ENCODE peak calls at places on chromosomes 1 and 21, in six cellular contexts. J, C, H, N, X and G are unnamed samples.
A peak's percentile ranks its signal among the peaks of the same experiment; 100 is the strongest.

GRCh38 chr21:37550618-37551405 is 184.2 kb downstream of the DYRK1A start:
- DNase-seq in C (peak; percentile 61), H (no peak), N (no peak), J (no peak), X (no peak), G (no peak)

GRCh38 chr1:23793018-23793781 is 2.3 kb downstream of the LYPLA2 start:
- DNase-seq in X (no peak), H (no peak), C (peak; percentile 78), N (peak; percentile 35), J (no peak), G (no peak)

GRCh38 chr1:98555814-98556213 is 105.7 kb upstream of the SNX7 start:
- DNase-seq in H (no peak), J (no peak), X (no peak), N (no peak), C (no peak), G (no peak)

GRCh38 chr1:199272690-199273089 is 633.9 kb downstream of the PTPRC start:
- DNase-seq in H (no peak), C (no peak), N (peak; percentile 22), J (peak; percentile 97), X (peak; percentile 54), G (no peak)

GRCh38 chr1:201737350-201738060 is 91.5 kb upstream of the IPO9 start:
- DNase-seq in X (no peak), C (no peak), N (no peak), H (no peak), J (no peak), G (no peak)

GRCh38 chr1:11594222-11594621 is 60.0 kb downstream of the FBXO2 start:
- DNase-seq in C (no peak), H (peak; percentile 22), J (no peak), N (peak; percentile 7), X (no peak), G (no peak)

GRCh38 chr1:59917785-59918180 is 8.8 kb downstream of the CYP2J2 start:
- DNase-seq in J (no peak), N (no peak), C (no peak), X (no peak), H (no peak), G (no peak)

GRCh38 chr1:162537216-162537615 is 24.3 kb upstream of the UAP1 start:
- DNase-seq in J (no peak), X (no peak), C (no peak), N (no peak), H (no peak), G (no peak)

GRCh38 chr1:31788825-31789256 is 24.7 kb upstream of the ADGRB2 start:
- DNase-seq in J (no peak), H (peak; percentile 28), C (no peak), N (peak; percentile 68), X (peak; percentile 19), G (no peak)

GRCh38 chr1:154186177-154186576 is 5.7 kb downstream of the TPM3 start:
- DNase-seq in N (peak; percentile 68), C (peak; percentile 61), X (no peak), J (peak; percentile 85), H (peak; percentile 43), G (peak; percentile 84)

GRCh38 chr1:200738733-200739498 is at the start of gene CAMSAP2:
- DNase-seq in N (peak; percentile 84), J (peak; percentile 90), C (peak; percentile 97), H (peak; percentile 68), X (no peak), G (peak; percentile 74)

GRCh38 chr1:205258313-205259176 is 30.8 kb downstream of the TMCC2 start:
- DNase-seq in X (no peak), H (no peak), C (peak; percentile 39), N (no peak), J (no peak), G (no peak)

GRCh38 chr1:185789846-185790735 is 55.9 kb downstream of the HMCN1 start:
- DNase-seq in C (no peak), N (no peak), H (no peak), X (no peak), J (peak; percentile 83), G (no peak)

GRCh38 chr1:18738617-18739016 is 108.0 kb downstream of the PAX7 start:
- DNase-seq in N (no peak), C (no peak), J (no peak), X (no peak), H (no peak), G (no peak)

GRCh38 chr1:16145030-16145987 is 10.6 kb downstream of the EPHA2 start:
- DNase-seq in X (no peak), J (peak; percentile 95), H (peak; percentile 68), C (no peak), N (peak; percentile 85), G (no peak)

GRCh38 chr1:8987881-8988617 is 38.2 kb downstream of the SLC2A7 start:
- DNase-seq in X (no peak), H (no peak), C (peak; percentile 86), J (peak; percentile 64), N (peak; percentile 44), G (peak; percentile 45)

GRCh38 chr1:27598902-27599528 is 4.9 kb downstream of the AHDC1 start:
- DNase-seq in C (peak; percentile 78), J (peak; percentile 85), N (no peak), H (no peak), X (no peak), G (peak; percentile 95)

GRCh38 chr1:58440696-58441095 is 105.8 kb downstream of the OMA1 start:
- DNase-seq in C (no peak), H (no peak), J (no peak), N (no peak), X (no peak), G (no peak)

GRCh38 chr1:59892836-59893811 is 33.4 kb downstream of the CYP2J2 start:
- DNase-seq in J (no peak), H (no peak), X (no peak), C (no peak), N (no peak), G (no peak)

GRCh38 chr1:13830170-13830569 is 130.2 kb downstream of the PRDM2 start:
- DNase-seq in N (no peak), X (no peak), C (no peak), J (no peak), H (no peak), G (no peak)

GRCh38 chr1:113930499-113931161 is 1.5 kb downstream of the HIPK1 start:
- DNase-seq in C (peak; percentile 25), X (no peak), J (peak; percentile 84), H (peak; percentile 20), N (peak; percentile 27), G (peak; percentile 82)

GRCh38 chr1:177368255-177368654 is 197.5 kb downstream of the BRINP2 start:
- DNase-seq in J (no peak), C (no peak), X (no peak), H (no peak), N (no peak), G (no peak)

GRCh38 chr1:93734999-93735398 is 53.4 kb upstream of the BCAR3 start:
- DNase-seq in C (peak; percentile 25), N (peak; percentile 19), J (no peak), X (no peak), H (peak; percentile 41), G (no peak)

GRCh38 chr1:93733340-93733739 is 51.7 kb upstream of the BCAR3 start:
- DNase-seq in C (no peak), N (no peak), J (no peak), X (no peak), H (no peak), G (no peak)

GRCh38 chr1:93738926-93739325 is 57.3 kb upstream of the BCAR3 start:
- DNase-seq in H (no peak), X (no peak), N (no peak), J (no peak), C (no peak), G (no peak)

GRCh38 chr1:93738075-93738622 is 56.5 kb upstream of the BCAR3 start:
- DNase-seq in C (no peak), H (no peak), N (peak; percentile 63), J (no peak), X (no peak), G (no peak)

GRCh38 chr1:93735722-93736121 is 54.1 kb upstream of the BCAR3 start:
- DNase-seq in X (no peak), C (no peak), J (no peak), N (no peak), H (no peak), G (no peak)
- TF ChIP-seq CTCF in X (no peak), C (no peak), J (no peak), N (no peak), H (peak; percentile 3), G (no peak)

DNA sequence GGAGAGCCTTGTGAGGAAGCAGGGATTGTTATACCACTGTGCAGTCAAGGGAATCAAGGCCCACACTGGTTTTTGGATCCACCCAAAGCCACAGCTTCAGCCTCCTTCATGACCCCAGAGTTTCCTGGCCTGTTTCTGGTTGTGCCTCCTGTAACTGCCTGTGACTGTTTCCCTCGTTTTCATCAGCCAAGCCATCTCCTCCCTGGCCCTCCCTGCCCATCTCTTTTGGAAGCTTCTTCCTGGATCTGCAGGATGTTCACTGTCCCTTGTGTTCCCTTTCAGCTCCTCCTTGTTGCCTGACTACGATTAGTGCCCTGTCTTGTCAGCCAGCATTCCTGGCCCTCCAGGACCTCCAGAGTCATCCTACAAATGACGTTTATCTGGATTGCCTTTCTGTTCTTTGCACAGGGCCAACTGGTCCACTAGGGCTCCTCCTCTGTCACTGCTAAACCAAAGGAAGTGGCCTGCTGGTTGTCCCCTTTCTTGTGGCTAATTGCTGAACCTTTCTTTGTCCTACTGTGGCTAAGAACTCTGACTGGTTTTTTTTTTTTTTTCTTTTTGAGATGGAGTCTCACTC is 17.9 kb downstream of the SFT2D2 start:
- DNase-seq in X (no peak), H (no peak), J (no peak), N (no peak), C (no peak), G (no peak)
- TF ChIP-seq MYC in X (no peak), H (no peak), J (no peak), N (no peak), C (no peak), G (no peak)

GRCh38 chr1:54174106-54174505 is 21.3 kb upstream of the CDCP2 start:
- DNase-seq in X (no peak), C (no peak), H (no peak), N (no peak), J (no peak), G (no peak)
- TF ChIP-seq POLR2A in X (no peak), C (no peak), H (no peak), N (no peak), J (no peak), G (no peak)

GRCh38 chr1:54572236-54572850 is 24.3 kb downstream of the ACOT11 start:
- DNase-seq in H (no peak), C (no peak), N (no peak), J (no peak), X (no peak), G (peak; percentile 80)

GRCh38 chr1:54574158-54574778 is 26.2 kb downstream of the ACOT11 start:
- DNase-seq in N (no peak), H (no peak), C (no peak), X (no peak), J (no peak), G (no peak)

GRCh38 chr1:54577612-54578011 is 29.6 kb downstream of the ACOT11 start:
- DNase-seq in X (no peak), N (no peak), J (peak; percentile 77), H (peak; percentile 86), C (no peak), G (no peak)

GRCh38 chr1:54575605-54576004 is 27.6 kb downstream of the ACOT11 start:
- DNase-seq in N (no peak), C (no peak), H (no peak), X (no peak), J (no peak), G (no peak)

DNA sequence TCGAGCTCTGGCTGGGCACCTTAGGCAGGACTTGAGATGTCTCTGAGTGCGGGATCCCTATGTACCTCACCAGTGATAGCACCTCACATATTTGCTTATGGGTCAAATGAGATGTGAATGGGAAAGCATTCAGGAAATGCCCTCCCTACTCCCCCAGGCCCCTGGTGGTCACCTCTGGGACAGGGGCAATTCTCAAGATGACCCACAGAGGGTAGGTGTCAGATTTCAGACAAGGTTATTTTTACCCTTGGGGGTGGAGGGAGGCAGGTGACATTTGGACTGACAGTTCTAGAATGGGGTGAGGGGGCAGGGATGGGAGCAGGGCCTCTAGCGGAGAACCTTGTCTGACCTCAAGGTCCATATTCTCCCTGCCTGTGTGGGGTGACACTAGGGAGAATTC is 27.1 kb downstream of the ACOT11 start:
- DNase-seq in C (no peak), X (no peak), H (peak; percentile 49), J (no peak), N (no peak), G (no peak)
- TF ChIP-seq CTCF in C (peak; percentile 83), X (peak; percentile 8), H (peak; percentile 18), J (no peak), N (no peak), G (no peak)